ENCODE peak calls at places on chromosomes 2 and 18, in six cellular contexts. W, B, V, F, T and M are unnamed samples.

GRCh38 chr2:20169796-20170467 is 55.0 kb downstream of the SDC1 start:
- DNase-seq in W (peak), V (peak), B (no peak), F (peak), T (no peak), M (no peak)

GRCh38 chr2:9554841-9555337 is 741 bp downstream of the ADAM17 start:
- DNase-seq in B (no peak), W (no peak), V (peak), T (no peak), F (no peak), M (no peak)

GRCh38 chr2:160467086-160467485 is 26.5 kb downstream of the RBMS1 start:
- DNase-seq in V (no peak), W (no peak), F (no peak), T (no peak), B (no peak), M (no peak)

GRCh38 chr2:74188018-74188601 is 9.4 kb upstream of the MOB1A start:
- DNase-seq in V (peak), B (no peak), W (no peak), F (no peak), T (peak), M (no peak)

GRCh38 chr18:8912348-8913057 is 190.0 kb upstream of the NDUFV2 start:
- DNase-seq in T (peak), V (no peak), W (no peak), F (no peak), B (peak), M (no peak)

GRCh38 chr2:239666053-239666854 is 265.4 kb upstream of the HDAC4 start:
- DNase-seq in B (no peak), V (peak), W (no peak), T (no peak), F (no peak), M (peak)

GRCh38 chr2:20241973-20242726 is 17.2 kb upstream of the SDC1 start:
- DNase-seq in F (no peak), W (no peak), T (no peak), V (no peak), B (peak), M (no peak)

GRCh38 chr18:23238152-23238531 is 102.9 kb downstream of the CABLES1 start:
- DNase-seq in V (no peak), W (peak), B (no peak), T (no peak), F (no peak), M (no peak)

GRCh38 chr2:125224830-125225229 is 1199.7 kb downstream of the CNTNAP5 start:
- DNase-seq in F (no peak), T (no peak), V (no peak), B (no peak), W (no peak), M (no peak)

GRCh38 chr18:63579643-63580042 is 7.5 kb upstream of the SERPINB13 start:
- DNase-seq in F (no peak), T (no peak), V (no peak), B (no peak), W (no peak), M (no peak)

GRCh38 chr18:63575680-63576079 is 11.5 kb upstream of the SERPINB13 start:
- DNase-seq in V (no peak), W (no peak), F (no peak), T (no peak), B (no peak), M (no peak)

GRCh38 chr18:63578357-63578958 is 8.7 kb upstream of the SERPINB13 start:
- DNase-seq in B (peak), V (no peak), W (no peak), F (no peak), T (no peak), M (no peak)
- TF ChIP-seq CTCF in B (peak), V (no peak), W (peak), F (peak), T (peak), M (peak)

GRCh38 chr2:168160897-168161296 is 86.5 kb downstream of the STK39 start:
- DNase-seq in B (no peak), V (no peak), W (no peak), T (no peak), F (no peak), M (no peak)
- TF ChIP-seq CTCF in B (peak), V (no peak), W (no peak), T (no peak), F (no peak), M (peak)

DNA sequence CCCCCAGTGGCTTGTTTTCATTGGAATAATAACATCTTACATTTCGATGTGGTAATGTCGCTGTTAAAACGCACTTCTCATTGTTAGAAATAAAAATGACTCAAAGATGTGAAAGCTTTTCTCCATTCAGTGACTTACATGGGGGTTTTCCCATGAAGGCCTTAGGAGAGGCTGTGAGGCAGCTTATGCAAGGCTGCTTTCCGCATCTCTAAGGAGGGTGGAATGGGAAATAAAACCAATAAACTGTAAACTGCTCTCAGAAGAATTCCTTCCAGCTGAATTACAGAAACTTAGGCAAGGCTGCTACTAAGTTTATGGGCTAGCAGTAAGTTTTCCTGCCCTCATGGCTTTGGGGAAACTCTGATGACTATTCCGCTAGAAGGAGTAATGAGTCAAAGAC is 97.6 kb upstream of the SMAD7 start:
- DNase-seq in T (peak), V (no peak), F (no peak), W (no peak), B (no peak), M (no peak)
- TF ChIP-seq CTCF in T (no peak), V (no peak), F (no peak), W (no peak), B (no peak), M (no peak)

GRCh38 chr18:3422905-3423304 is 27.1 kb upstream of the TGIF1 start:
- DNase-seq in V (no peak), W (no peak), F (no peak), T (no peak), B (no peak), M (no peak)
- TF ChIP-seq CTCF in V (no peak), W (no peak), F (no peak), T (no peak), B (no peak), M (no peak)

GRCh38 chr2:2291500-2292260 is 39.4 kb downstream of the MYT1L start:
- DNase-seq in F (no peak), T (no peak), B (no peak), W (no peak), V (no peak), M (no peak)
- TF ChIP-seq CTCF in F (peak), T (peak), B (no peak), W (no peak), V (no peak), M (peak)